ENCODE peak calls at places on chromosomes 5 and 9, in seven cellular contexts. R is hepatocyte; A is MV-4-11; E is A549; F is GM12865; O is HCEC 1CT; C is stimulated activated CD8-positive, alpha-beta memory T cell treated with anti-CD3 and anti-CD28 coated beads, Interleukin-2, amount 100 ng/mL, for 48 hours. B is an unnamed sample.

GRCh38 chr9:87267701-87268100 is 230.0 kb upstream of the DAPK1 start:
- DNase-seq in C (no peak), R (no peak), F (no peak), O (peak), A (no peak), E (no peak), B (no peak)

GRCh38 chr5:95284512-95285405 is at the start of gene MCTP1:
- DNase-seq in R (peak), F (peak), E (peak), C (peak), A (no peak), O (no peak), B (peak)

GRCh38 chr9:134066546-134066922 is 1.3 kb downstream of the BRD3 start:
- DNase-seq in A (no peak), E (peak), F (no peak), C (no peak), O (no peak), R (no peak), B (no peak)

GRCh38 chr5:61822584-61822983 is 483.4 kb upstream of the KIF2A start:
- DNase-seq in F (no peak), E (no peak), C (no peak), O (no peak), R (no peak), A (no peak), B (no peak)

GRCh38 chr5:57166250-57166649 is 7.6 kb upstream of the GPBP1 start:
- DNase-seq in O (peak), E (no peak), R (no peak), A (peak), C (no peak), F (peak), B (no peak)

GRCh38 chr9:8599937-8600336 is 800.4 kb upstream of the DMAC1 start:
- DNase-seq in O (no peak), R (no peak), F (no peak), A (no peak), C (no peak), E (no peak), B (peak)

GRCh38 chr9:120781236-120781635 is 12.0 kb downstream of the FBXW2 start:
- DNase-seq in E (no peak), O (no peak), R (no peak), F (no peak), A (no peak), C (no peak), B (no peak)

GRCh38 chr5:4699592-4699991 is 440.5 kb upstream of the ADAMTS16 start:
- DNase-seq in F (no peak), R (no peak), C (no peak), E (no peak), A (no peak), O (no peak), B (no peak)

GRCh38 chr5:120053841-120054240 is 410.3 kb upstream of the PRR16 start:
- DNase-seq in F (no peak), C (no peak), E (no peak), A (no peak), R (no peak), O (no peak), B (no peak)

GRCh38 chr5:142725231-142726187 is 39.6 kb upstream of the FGF1 start:
- DNase-seq in A (no peak), R (no peak), O (peak), C (no peak), E (no peak), F (no peak), B (no peak)

GRCh38 chr5:154771383-154771901 is 16.3 kb downstream of the LARP1 start:
- DNase-seq in R (peak), F (no peak), A (no peak), O (peak), C (no peak), E (no peak), B (no peak)

GRCh38 chr9:91186311-91187101 is 175.2 kb downstream of the AUH start:
- DNase-seq in O (peak), E (no peak), F (no peak), A (peak), C (no peak), R (no peak), B (no peak)

GRCh38 chr5:138336952-138337684 is 948 bp upstream of the FAM53C start:
- DNase-seq in A (peak), F (no peak), E (peak), O (peak), R (peak), C (no peak), B (peak)

GRCh38 chr5:149215478-149216042 is 56.1 kb upstream of the AFAP1L1 start:
- DNase-seq in R (no peak), A (peak), C (no peak), F (no peak), E (no peak), O (peak), B (no peak)

GRCh38 chr9:1458503-1458902 is 408.3 kb downstream of the DMRT2 start:
- DNase-seq in E (no peak), F (no peak), A (peak), C (no peak), R (no peak), O (peak), B (no peak)

GRCh38 chr5:149618581-149619248 is 37.4 kb downstream of the ARHGEF37 start:
- DNase-seq in R (peak), A (peak), F (peak), O (peak), E (peak), C (no peak), B (no peak)

GRCh38 chr5:168651654-168652053 is 72.5 kb upstream of the PANK3 start:
- DNase-seq in R (no peak), E (peak), C (no peak), O (peak), A (peak), F (no peak), B (no peak)